ENCODE peak calls at places on chromosomes 7 and 10, in nine cellular contexts. One of them, this sample, is unnamed.

GRCh38 chr10:91312031-91312733 is 91.7 kb downstream of the PCGF5 start:
- DNase-seq in coronary artery: no peak
- DNase-seq in psoas muscle: no peak
- DNase-seq in lung: no peak
- DNase-seq in colonic mucosa: no peak
- DNase-seq in brain microvascular endothelial cell: peak; percentile 32
- DNase-seq in body of pancreas: no peak
- DNase-seq in GM23338: no peak
- DNase-seq in ovary: no peak
- DNase-seq in this sample: no peak

GRCh38 chr10:72011468-72011867 is 47.3 kb downstream of the CHST3 start:
- DNase-seq in lung: no peak
- DNase-seq in coronary artery: no peak
- DNase-seq in body of pancreas: no peak
- DNase-seq in GM23338: no peak
- DNase-seq in psoas muscle: no peak
- DNase-seq in colonic mucosa: no peak
- DNase-seq in brain microvascular endothelial cell: no peak
- DNase-seq in ovary: no peak
- DNase-seq in this sample: no peak

GRCh38 chr7:47968852-47969774 is 10.3 kb downstream of the HUS1 start:
- DNase-seq in psoas muscle: no peak
- DNase-seq in body of pancreas: peak; percentile 69
- DNase-seq in coronary artery: no peak
- DNase-seq in colonic mucosa: peak; percentile 78
- DNase-seq in lung: peak; percentile 56
- DNase-seq in GM23338: peak; percentile 85
- DNase-seq in ovary: peak; percentile 25
- DNase-seq in brain microvascular endothelial cell: peak; percentile 71
- DNase-seq in this sample: peak; percentile 74

GRCh38 chr10:62794306-62794705 is 10.2 kb upstream of the ADO start:
- DNase-seq in lung: no peak
- DNase-seq in brain microvascular endothelial cell: no peak
- DNase-seq in body of pancreas: no peak
- DNase-seq in ovary: no peak
- DNase-seq in psoas muscle: no peak
- DNase-seq in colonic mucosa: no peak
- DNase-seq in coronary artery: no peak
- DNase-seq in GM23338: no peak
- DNase-seq in this sample: no peak

GRCh38 chr10:72665925-72666324 is 26.0 kb upstream of the MCU start:
- DNase-seq in body of pancreas: no peak
- DNase-seq in GM23338: no peak
- DNase-seq in coronary artery: no peak
- DNase-seq in lung: no peak
- DNase-seq in ovary: no peak
- DNase-seq in colonic mucosa: no peak
- DNase-seq in brain microvascular endothelial cell: no peak
- DNase-seq in psoas muscle: no peak
- DNase-seq in this sample: no peak

GRCh38 chr7:38863609-38864291 is 45.2 kb downstream of the VPS41 start:
- DNase-seq in body of pancreas: peak; percentile 91
- DNase-seq in lung: no peak
- DNase-seq in GM23338: peak; percentile 29
- DNase-seq in psoas muscle: no peak
- DNase-seq in ovary: no peak
- DNase-seq in coronary artery: no peak
- DNase-seq in brain microvascular endothelial cell: no peak
- DNase-seq in colonic mucosa: no peak
- DNase-seq in this sample: no peak

GRCh38 chr10:93718937-93719725 is 16.7 kb upstream of the FRA10AC1 start:
- DNase-seq in lung: no peak
- DNase-seq in psoas muscle: no peak
- DNase-seq in colonic mucosa: no peak
- DNase-seq in GM23338: peak; percentile 30
- DNase-seq in brain microvascular endothelial cell: no peak
- DNase-seq in coronary artery: no peak
- DNase-seq in ovary: no peak
- DNase-seq in body of pancreas: peak; percentile 23
- DNase-seq in this sample: peak; percentile 69

GRCh38 chr7:5218564-5219360 is 28.7 kb downstream of the WIPI2 start:
- DNase-seq in GM23338: no peak
- DNase-seq in brain microvascular endothelial cell: no peak
- DNase-seq in ovary: no peak
- DNase-seq in body of pancreas: no peak
- DNase-seq in lung: no peak
- DNase-seq in colonic mucosa: no peak
- DNase-seq in coronary artery: no peak
- DNase-seq in psoas muscle: no peak
- DNase-seq in this sample: peak; percentile 94

GRCh38 chr10:130174343-130174742 is 38.2 kb downstream of the GLRX3 start:
- DNase-seq in lung: no peak
- DNase-seq in psoas muscle: no peak
- DNase-seq in GM23338: no peak
- DNase-seq in coronary artery: no peak
- DNase-seq in ovary: no peak
- DNase-seq in brain microvascular endothelial cell: no peak
- DNase-seq in body of pancreas: no peak
- DNase-seq in colonic mucosa: no peak
- DNase-seq in this sample: no peak

GRCh38 chr10:95742529-95742884 is 13.5 kb upstream of the ENTPD1 start:
- DNase-seq in psoas muscle: no peak
- DNase-seq in body of pancreas: peak; percentile 82
- DNase-seq in GM23338: no peak
- DNase-seq in coronary artery: no peak
- DNase-seq in colonic mucosa: peak; percentile 70
- DNase-seq in lung: no peak
- DNase-seq in brain microvascular endothelial cell: peak; percentile 73
- DNase-seq in ovary: no peak
- DNase-seq in this sample: peak; percentile 42

GRCh38 chr10:30758341-30758740 is 128.8 kb upstream of the LYZL2 start:
- DNase-seq in psoas muscle: no peak
- DNase-seq in lung: no peak
- DNase-seq in coronary artery: no peak
- DNase-seq in GM23338: no peak
- DNase-seq in colonic mucosa: no peak
- DNase-seq in ovary: no peak
- DNase-seq in body of pancreas: no peak
- DNase-seq in brain microvascular endothelial cell: no peak
- DNase-seq in this sample: no peak

GRCh38 chr7:128833148-128833938 is 3.1 kb downstream of the FLNC start:
- DNase-seq in psoas muscle: peak; percentile 89
- DNase-seq in ovary: peak; percentile 67
- DNase-seq in brain microvascular endothelial cell: peak; percentile 88
- DNase-seq in body of pancreas: no peak
- DNase-seq in lung: no peak
- DNase-seq in coronary artery: no peak
- DNase-seq in colonic mucosa: peak; percentile 44
- DNase-seq in GM23338: peak; percentile 55
- DNase-seq in this sample: no peak

GRCh38 chr7:128831178-128831993 is 1.2 kb downstream of the FLNC start:
- DNase-seq in psoas muscle: peak; percentile 71
- DNase-seq in lung: no peak
- DNase-seq in brain microvascular endothelial cell: peak; percentile 31
- DNase-seq in body of pancreas: no peak
- DNase-seq in GM23338: peak; percentile 68
- DNase-seq in ovary: peak; percentile 35
- DNase-seq in coronary artery: no peak
- DNase-seq in colonic mucosa: no peak
- DNase-seq in this sample: no peak

GRCh38 chr7:128831994-128832879 is 2.0 kb downstream of the FLNC start:
- DNase-seq in ovary: peak; percentile 39
- DNase-seq in lung: no peak
- DNase-seq in psoas muscle: peak; percentile 80
- DNase-seq in body of pancreas: no peak
- DNase-seq in colonic mucosa: no peak
- DNase-seq in brain microvascular endothelial cell: peak; percentile 31
- DNase-seq in coronary artery: no peak
- DNase-seq in GM23338: peak; percentile 79
- DNase-seq in this sample: no peak

GRCh38 chr7:128833939-128834310 is 3.7 kb downstream of the FLNC start:
- DNase-seq in coronary artery: no peak
- DNase-seq in ovary: no peak
- DNase-seq in body of pancreas: no peak
- DNase-seq in GM23338: no peak
- DNase-seq in brain microvascular endothelial cell: peak; percentile 30
- DNase-seq in psoas muscle: no peak
- DNase-seq in colonic mucosa: no peak
- DNase-seq in lung: no peak
- DNase-seq in this sample: no peak

DNA sequence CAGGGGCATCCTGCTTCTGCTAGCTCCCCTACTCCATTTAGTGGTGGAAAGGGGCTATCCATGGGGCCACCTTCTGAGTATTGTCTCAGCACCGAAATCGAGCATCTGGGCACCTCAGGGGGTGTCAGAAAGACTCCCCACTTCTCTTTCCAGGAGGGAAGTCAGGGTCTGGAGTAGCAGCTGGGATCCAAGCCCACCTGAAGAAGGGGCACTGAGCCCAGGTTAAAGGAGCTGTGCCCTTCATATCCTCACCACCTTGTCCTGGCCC is 2.6 kb downstream of the FLNC start:
- DNase-seq in ovary: no peak
- DNase-seq in GM23338: no peak
- DNase-seq in psoas muscle: no peak
- DNase-seq in coronary artery: no peak
- DNase-seq in colonic mucosa: no peak
- DNase-seq in brain microvascular endothelial cell: no peak
- DNase-seq in body of pancreas: no peak
- DNase-seq in lung: no peak
- DNase-seq in this sample: no peak
- H3K4me3 ChIP-seq in ovary: peak overlapping the region; percentile 60
- H3K4me3 ChIP-seq in GM23338: peak overlapping the region; percentile 76
- H3K4me3 ChIP-seq in psoas muscle: peak overlapping the region; percentile 89
- H3K4me3 ChIP-seq in coronary artery: peak overlapping the region; percentile 82
- H3K4me3 ChIP-seq in colonic mucosa: peak overlapping the region; percentile 39
- H3K4me3 ChIP-seq in brain microvascular endothelial cell: peak overlapping the region; percentile 81
- H3K4me3 ChIP-seq in body of pancreas: no peak overlapping the region
- H3K4me3 ChIP-seq in lung: no peak overlapping the region
- H3K4me3 ChIP-seq in this sample: no peak overlapping the region

GRCh38 chr10:48457949-48458661 is 146.8 kb downstream of the ARHGAP22 start:
- DNase-seq in brain microvascular endothelial cell: no peak
- DNase-seq in psoas muscle: peak; percentile 21
- DNase-seq in GM23338: no peak
- DNase-seq in body of pancreas: no peak
- DNase-seq in lung: no peak
- DNase-seq in coronary artery: peak; percentile 61
- DNase-seq in colonic mucosa: peak; percentile 13
- DNase-seq in ovary: no peak
- DNase-seq in this sample: no peak

GRCh38 chr10:48461623-48462481 is 143.0 kb downstream of the ARHGAP22 start:
- DNase-seq in colonic mucosa: peak; percentile 12
- DNase-seq in brain microvascular endothelial cell: no peak
- DNase-seq in lung: no peak
- DNase-seq in ovary: no peak
- DNase-seq in psoas muscle: no peak
- DNase-seq in coronary artery: peak; percentile 61
- DNase-seq in body of pancreas: peak; percentile 5
- DNase-seq in GM23338: no peak
- DNase-seq in this sample: no peak

GRCh38 chr10:48460148-48460545 is 144.7 kb downstream of the ARHGAP22 start:
- DNase-seq in coronary artery: no peak
- DNase-seq in body of pancreas: no peak
- DNase-seq in lung: no peak
- DNase-seq in colonic mucosa: no peak
- DNase-seq in ovary: no peak
- DNase-seq in brain microvascular endothelial cell: no peak
- DNase-seq in GM23338: no peak
- DNase-seq in psoas muscle: no peak
- DNase-seq in this sample: no peak

GRCh38 chr10:48458662-48459048 is 146.2 kb downstream of the ARHGAP22 start:
- DNase-seq in ovary: no peak
- DNase-seq in psoas muscle: no peak
- DNase-seq in GM23338: no peak
- DNase-seq in body of pancreas: no peak
- DNase-seq in brain microvascular endothelial cell: no peak
- DNase-seq in lung: no peak
- DNase-seq in coronary artery: peak; percentile 66
- DNase-seq in colonic mucosa: peak; percentile 7
- DNase-seq in this sample: no peak

DNA sequence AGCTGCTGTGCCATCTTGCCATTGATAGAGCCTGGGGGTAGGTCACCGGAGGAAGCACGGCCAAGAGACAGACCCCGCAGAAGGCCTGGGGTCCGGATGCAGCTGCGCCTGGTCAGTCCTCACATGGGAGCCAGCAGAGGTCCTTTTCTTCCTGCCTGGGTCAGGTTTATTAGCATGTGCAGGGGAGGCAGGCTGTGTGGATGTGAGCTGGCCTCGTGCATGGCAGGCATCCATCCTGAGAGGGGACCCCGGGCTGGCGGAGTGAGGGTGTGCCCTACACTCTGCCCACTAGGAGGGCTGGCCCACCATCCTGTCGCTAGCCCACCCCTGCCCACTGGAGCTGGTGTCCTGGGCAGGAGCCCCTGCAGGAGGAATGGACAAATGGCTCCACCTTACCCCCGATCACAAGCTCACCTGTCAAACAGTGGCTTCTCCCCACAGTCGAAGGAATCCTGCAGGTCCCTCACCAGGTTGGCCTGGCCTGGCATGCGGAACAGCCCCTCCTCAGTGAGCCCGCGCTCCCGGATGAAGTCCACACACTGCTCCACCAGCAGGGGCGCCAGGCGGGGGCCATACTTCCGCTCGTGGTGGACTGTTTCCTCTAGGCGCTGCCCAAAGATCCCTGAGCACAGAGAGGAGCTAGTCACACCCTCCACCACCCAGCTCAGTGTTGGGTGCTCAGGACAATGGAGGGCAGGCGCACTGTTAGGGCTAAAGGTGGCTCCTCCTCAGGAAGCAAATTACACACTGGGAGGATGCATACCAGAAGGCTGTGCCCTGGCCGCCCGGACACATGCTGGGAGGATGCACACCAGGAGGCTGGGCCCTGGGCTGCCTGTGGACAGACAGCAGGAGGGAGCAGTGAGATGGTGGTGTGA is 145.4 kb downstream of the ARHGAP22 start:
- DNase-seq in lung: no peak
- DNase-seq in ovary: peak; percentile 8
- DNase-seq in colonic mucosa: peak; percentile 12
- DNase-seq in coronary artery: peak; percentile 69
- DNase-seq in brain microvascular endothelial cell: no peak
- DNase-seq in GM23338: peak; percentile 58
- DNase-seq in psoas muscle: peak; percentile 41
- DNase-seq in body of pancreas: no peak
- DNase-seq in this sample: no peak
- TF ChIP-seq CTCF in lung: no peak
- TF ChIP-seq CTCF in ovary: no peak
- TF ChIP-seq CTCF in colonic mucosa: no peak
- TF ChIP-seq CTCF in coronary artery: no peak
- TF ChIP-seq CTCF in brain microvascular endothelial cell: no peak
- TF ChIP-seq CTCF in GM23338: peak; percentile 49
- TF ChIP-seq CTCF in psoas muscle: no peak
- TF ChIP-seq CTCF in body of pancreas: no peak
- TF ChIP-seq CTCF in this sample: no peak

GRCh38 chr10:32111585-32111984 is 55.4 kb upstream of the KIF5B start:
- DNase-seq in brain microvascular endothelial cell: no peak
- DNase-seq in body of pancreas: no peak
- DNase-seq in psoas muscle: no peak
- DNase-seq in coronary artery: no peak
- DNase-seq in colonic mucosa: no peak
- DNase-seq in GM23338: no peak
- DNase-seq in lung: no peak
- DNase-seq in ovary: no peak
- DNase-seq in this sample: no peak
- H3K4me3 ChIP-seq in brain microvascular endothelial cell: no peak overlapping the region
- H3K4me3 ChIP-seq in body of pancreas: no peak overlapping the region
- H3K4me3 ChIP-seq in psoas muscle: no peak overlapping the region
- H3K4me3 ChIP-seq in coronary artery: no peak overlapping the region
- H3K4me3 ChIP-seq in colonic mucosa: no peak overlapping the region
- H3K4me3 ChIP-seq in GM23338: no peak overlapping the region
- H3K4me3 ChIP-seq in lung: no peak overlapping the region
- H3K4me3 ChIP-seq in ovary: no peak overlapping the region
- H3K4me3 ChIP-seq in this sample: no peak overlapping the region

GRCh38 chr7:31688347-31688746 is 1.3 kb downstream of the PPP1R17 start:
- DNase-seq in psoas muscle: no peak
- DNase-seq in brain microvascular endothelial cell: no peak
- DNase-seq in lung: no peak
- DNase-seq in coronary artery: no peak
- DNase-seq in body of pancreas: no peak
- DNase-seq in GM23338: peak; percentile 33
- DNase-seq in ovary: no peak
- DNase-seq in colonic mucosa: no peak
- DNase-seq in this sample: peak; percentile 58
- TF ChIP-seq CTCF in psoas muscle: no peak
- TF ChIP-seq CTCF in brain microvascular endothelial cell: no peak
- TF ChIP-seq CTCF in lung: no peak
- TF ChIP-seq CTCF in coronary artery: no peak
- TF ChIP-seq CTCF in body of pancreas: no peak
- TF ChIP-seq CTCF in GM23338: no peak
- TF ChIP-seq CTCF in ovary: no peak
- TF ChIP-seq CTCF in colonic mucosa: no peak
- TF ChIP-seq CTCF in this sample: no peak